ENCODE peak calls at places on chromosomes 11 and 22, in seven cellular contexts. N, F, W, Y, O, M and L are unnamed samples.
A peak's percentile ranks its signal among the peaks of the same experiment; 100 is the strongest.

GRCh38 chr11:125933030-125933813 is 12.6 kb upstream of the VSIG10L2 start:
- DNase-seq in N (no peak), F (peak; percentile 19), W (no peak), Y (no peak), O (no peak), M (no peak), L (no peak)

GRCh38 chr22:36156515-36157419 is 3.8 kb downstream of the APOL3 start:
- DNase-seq in N (peak; percentile 74), F (no peak), W (peak; percentile 77), Y (peak; percentile 56), O (peak; percentile 86), M (peak; percentile 89), L (no peak)

GRCh38 chr11:34468209-34468841 is 29.6 kb downstream of the CAT start:
- DNase-seq in N (peak; percentile 54), F (peak; percentile 7), W (peak; percentile 14), Y (peak; percentile 54), O (peak; percentile 30), M (peak; percentile 7), L (no peak)

GRCh38 chr11:2930705-2931415 is 1.6 kb upstream of the PHLDA2 start:
- DNase-seq in N (peak; percentile 92), F (peak; percentile 83), W (peak; percentile 23), Y (peak; percentile 98), O (peak; percentile 54), M (peak; percentile 66), L (peak; percentile 24)

GRCh38 chr11:92688416-92688815 is 281.0 kb upstream of the MTNR1B start:
- DNase-seq in N (no peak), F (no peak), W (no peak), Y (no peak), O (no peak), M (peak; percentile 59), L (no peak)

GRCh38 chr11:71986131-71986530 is 12.6 kb upstream of the IL18BP start:
- DNase-seq in N (no peak), F (no peak), W (no peak), Y (no peak), O (no peak), M (no peak), L (no peak)

GRCh38 chr11:8221025-8221723 is 42.5 kb downstream of the LMO1 start:
- DNase-seq in N (peak; percentile 55), F (no peak), W (no peak), Y (no peak), O (no peak), M (no peak), L (no peak)

GRCh38 chr11:962743-963142 is 37.1 kb downstream of the AP2A2 start:
- DNase-seq in N (no peak), F (no peak), W (no peak), Y (no peak), O (no peak), M (no peak), L (no peak)

GRCh38 chr11:15412054-15412453 is 297.3 kb downstream of the INSC start:
- DNase-seq in N (no peak), F (no peak), W (no peak), Y (no peak), O (no peak), M (no peak), L (no peak)

GRCh38 chr22:17214416-17215043 is 4.7 kb downstream of the ADA2 start:
- DNase-seq in N (no peak), F (no peak), W (no peak), Y (no peak), O (no peak), M (no peak), L (no peak)
- H3K23ac ChIP-seq in N (no peak overlapping the region), F (no peak overlapping the region), W (no peak overlapping the region), Y (no peak overlapping the region), O (no peak overlapping the region), M (no peak overlapping the region), L (no peak overlapping the region)

GRCh38 chr22:39970742-39971141 is 10.5 kb downstream of the TMA7B start:
- DNase-seq in N (no peak), F (no peak), W (no peak), Y (no peak), O (no peak), M (no peak), L (no peak)
- H2BK120ac ChIP-seq in N (no peak overlapping the region), F (no peak overlapping the region), W (no peak overlapping the region), Y (no peak overlapping the region), O (no peak overlapping the region), M (no peak overlapping the region), L (no peak overlapping the region)

DNA sequence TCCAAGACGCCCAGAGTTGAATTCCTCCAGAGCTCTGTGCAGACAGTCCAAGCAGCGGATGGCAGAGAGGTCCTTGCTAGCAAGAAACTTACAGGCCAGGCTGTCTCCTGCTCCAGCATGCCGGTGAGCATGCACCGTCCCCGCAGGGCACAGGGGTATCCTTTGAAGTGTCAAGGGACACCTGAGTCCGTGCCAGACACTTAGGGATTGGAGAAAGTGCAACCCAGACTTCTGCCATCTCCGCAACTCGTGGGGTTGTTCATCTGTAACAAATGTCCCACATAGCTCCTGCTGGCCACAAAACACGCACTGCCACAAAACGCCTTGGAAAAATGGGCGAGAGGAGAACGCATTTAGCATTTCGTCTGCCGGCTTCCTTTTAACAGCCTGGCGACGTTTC is 13.3 kb downstream of the TSPO start:
- DNase-seq in N (no peak), F (no peak), W (no peak), Y (no peak), O (no peak), M (no peak), L (no peak)
- H3K23ac ChIP-seq in N (no peak overlapping the region), F (no peak overlapping the region), W (no peak overlapping the region), Y (no peak overlapping the region), O (no peak overlapping the region), M (no peak overlapping the region), L (no peak overlapping the region)

DNA sequence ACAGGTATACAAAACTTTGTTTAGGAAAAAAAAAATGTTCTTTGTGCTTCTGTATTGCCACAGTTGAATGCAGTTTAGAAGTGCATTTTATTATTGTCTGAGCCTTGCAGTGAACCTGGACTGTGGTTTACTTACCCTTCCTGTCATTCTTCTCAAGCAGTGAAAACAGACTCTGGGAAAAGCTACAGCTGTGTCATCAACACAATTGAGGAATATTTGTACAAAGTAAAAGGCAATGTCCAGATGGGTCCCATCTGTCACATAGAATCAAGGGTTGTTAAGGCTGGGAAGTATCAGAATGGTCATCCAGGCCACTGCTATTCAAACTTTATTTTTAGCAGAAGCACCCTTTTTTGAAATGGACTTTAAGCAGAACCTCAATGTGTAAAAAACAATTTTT is 73.3 kb downstream of the TRIM44 start:
- DNase-seq in N (no peak), F (no peak), W (no peak), Y (no peak), O (peak; percentile 8), M (no peak), L (no peak)
- H2BK120ac ChIP-seq in N (no peak overlapping the region), F (no peak overlapping the region), W (no peak overlapping the region), Y (no peak overlapping the region), O (no peak overlapping the region), M (no peak overlapping the region), L (no peak overlapping the region)